ENCODE peak calls at places on chromosome 3, in ten cellular contexts. One of them, this sample, is unnamed.

GRCh38 chr3:3307491-3307890 is 128.0 kb upstream of the CRBN start:
- DNase-seq in uterus: no peak
- DNase-seq in stomach: no peak
- DNase-seq in HCT116: no peak
- DNase-seq in esophagus muscularis mucosa: no peak
- DNase-seq in IMR-90: no peak
- DNase-seq in GM12878: no peak
- DNase-seq in sigmoid colon: no peak
- DNase-seq in heart left ventricle: no peak
- DNase-seq in H1: no peak
- DNase-seq in this sample: no peak

GRCh38 chr3:149764302-149764701 is 12.0 kb upstream of the COMMD2 start:
- DNase-seq in GM12878: no peak
- DNase-seq in H1: no peak
- DNase-seq in heart left ventricle: no peak
- DNase-seq in HCT116: no peak
- DNase-seq in uterus: no peak
- DNase-seq in sigmoid colon: no peak
- DNase-seq in esophagus muscularis mucosa: no peak
- DNase-seq in stomach: no peak
- DNase-seq in IMR-90: no peak
- DNase-seq in this sample: no peak

GRCh38 chr3:188531210-188531609 is 377.3 kb downstream of the LPP start:
- DNase-seq in IMR-90: peak; percentile 59
- DNase-seq in uterus: no peak
- DNase-seq in H1: no peak
- DNase-seq in GM12878: no peak
- DNase-seq in HCT116: no peak
- DNase-seq in esophagus muscularis mucosa: no peak
- DNase-seq in sigmoid colon: no peak
- DNase-seq in heart left ventricle: no peak
- DNase-seq in stomach: no peak
- DNase-seq in this sample: no peak

GRCh38 chr3:134432236-134432635 is 53.5 kb downstream of the ANAPC13 start:
- DNase-seq in IMR-90: no peak
- DNase-seq in HCT116: no peak
- DNase-seq in stomach: no peak
- DNase-seq in esophagus muscularis mucosa: no peak
- DNase-seq in sigmoid colon: no peak
- DNase-seq in GM12878: no peak
- DNase-seq in heart left ventricle: no peak
- DNase-seq in uterus: no peak
- DNase-seq in H1: no peak
- DNase-seq in this sample: no peak

GRCh38 chr3:46897829-46898320 is 20.4 kb downstream of the PTH1R start:
- DNase-seq in H1: no peak
- DNase-seq in sigmoid colon: no peak
- DNase-seq in IMR-90: no peak
- DNase-seq in GM12878: no peak
- DNase-seq in stomach: no peak
- DNase-seq in uterus: no peak
- DNase-seq in HCT116: no peak
- DNase-seq in heart left ventricle: no peak
- DNase-seq in esophagus muscularis mucosa: no peak
- DNase-seq in this sample: no peak

GRCh38 chr3:101902041-101902440 is 52.7 kb downstream of the NFKBIZ start:
- DNase-seq in heart left ventricle: no peak
- DNase-seq in IMR-90: peak; percentile 99
- DNase-seq in sigmoid colon: no peak
- DNase-seq in esophagus muscularis mucosa: no peak
- DNase-seq in H1: no peak
- DNase-seq in uterus: no peak
- DNase-seq in stomach: no peak
- DNase-seq in GM12878: no peak
- DNase-seq in HCT116: peak; percentile 37
- DNase-seq in this sample: no peak

GRCh38 chr3:195907730-195908438 is 467 bp downstream of the TNK2 start:
- DNase-seq in esophagus muscularis mucosa: no peak
- DNase-seq in heart left ventricle: peak; percentile 42
- DNase-seq in H1: no peak
- DNase-seq in sigmoid colon: peak; percentile 76
- DNase-seq in stomach: peak; percentile 51
- DNase-seq in IMR-90: no peak
- DNase-seq in HCT116: no peak
- DNase-seq in GM12878: peak; percentile 38
- DNase-seq in uterus: no peak
- DNase-seq in this sample: peak; percentile 77

GRCh38 chr3:136543385-136543784 is 208.8 kb downstream of the STAG1 start:
- DNase-seq in HCT116: no peak
- DNase-seq in H1: no peak
- DNase-seq in GM12878: no peak
- DNase-seq in stomach: no peak
- DNase-seq in IMR-90: peak; percentile 45
- DNase-seq in uterus: no peak
- DNase-seq in heart left ventricle: no peak
- DNase-seq in sigmoid colon: no peak
- DNase-seq in esophagus muscularis mucosa: no peak
- DNase-seq in this sample: no peak

GRCh38 chr3:73175698-73176097 is 114.2 kb downstream of the EBLN2 start:
- DNase-seq in HCT116: no peak
- DNase-seq in IMR-90: no peak
- DNase-seq in GM12878: no peak
- DNase-seq in esophagus muscularis mucosa: no peak
- DNase-seq in sigmoid colon: no peak
- DNase-seq in H1: no peak
- DNase-seq in stomach: no peak
- DNase-seq in heart left ventricle: no peak
- DNase-seq in uterus: no peak
- DNase-seq in this sample: no peak

GRCh38 chr3:45516829-45517228 is 77.7 kb upstream of the LIMD1 start:
- DNase-seq in H1: no peak
- DNase-seq in HCT116: no peak
- DNase-seq in esophagus muscularis mucosa: no peak
- DNase-seq in sigmoid colon: no peak
- DNase-seq in stomach: no peak
- DNase-seq in GM12878: no peak
- DNase-seq in uterus: no peak
- DNase-seq in IMR-90: peak; percentile 92
- DNase-seq in heart left ventricle: no peak
- DNase-seq in this sample: no peak

GRCh38 chr3:56624725-56625124 is 58.3 kb downstream of the TASOR start:
- DNase-seq in GM12878: no peak
- DNase-seq in uterus: no peak
- DNase-seq in HCT116: no peak
- DNase-seq in stomach: no peak
- DNase-seq in heart left ventricle: no peak
- DNase-seq in sigmoid colon: no peak
- DNase-seq in esophagus muscularis mucosa: no peak
- DNase-seq in H1: no peak
- DNase-seq in IMR-90: peak; percentile 49
- DNase-seq in this sample: no peak

GRCh38 chr3:16355864-16356263 is 90.9 kb downstream of the OXNAD1 start:
- DNase-seq in sigmoid colon: no peak
- DNase-seq in GM12878: no peak
- DNase-seq in H1: no peak
- DNase-seq in heart left ventricle: no peak
- DNase-seq in esophagus muscularis mucosa: no peak
- DNase-seq in IMR-90: no peak
- DNase-seq in HCT116: no peak
- DNase-seq in stomach: no peak
- DNase-seq in uterus: no peak
- DNase-seq in this sample: no peak

GRCh38 chr3:165852150-165852549 is 14.9 kb upstream of the BCHE start:
- DNase-seq in stomach: no peak
- DNase-seq in IMR-90: no peak
- DNase-seq in sigmoid colon: no peak
- DNase-seq in heart left ventricle: no peak
- DNase-seq in esophagus muscularis mucosa: no peak
- DNase-seq in H1: no peak
- DNase-seq in HCT116: no peak
- DNase-seq in GM12878: no peak
- DNase-seq in uterus: no peak
- DNase-seq in this sample: no peak

GRCh38 chr3:29711255-29711771 is 430.4 kb downstream of the RBMS3 start:
- DNase-seq in uterus: peak; percentile 38
- DNase-seq in IMR-90: no peak
- DNase-seq in sigmoid colon: no peak
- DNase-seq in HCT116: no peak
- DNase-seq in H1: no peak
- DNase-seq in GM12878: no peak
- DNase-seq in heart left ventricle: peak; percentile 27
- DNase-seq in esophagus muscularis mucosa: no peak
- DNase-seq in stomach: no peak
- DNase-seq in this sample: no peak

GRCh38 chr3:187086831-187087230 is 52.5 kb downstream of the RPL39L start:
- DNase-seq in H1: no peak
- DNase-seq in uterus: no peak
- DNase-seq in heart left ventricle: no peak
- DNase-seq in GM12878: no peak
- DNase-seq in IMR-90: no peak
- DNase-seq in esophagus muscularis mucosa: no peak
- DNase-seq in stomach: no peak
- DNase-seq in HCT116: no peak
- DNase-seq in sigmoid colon: no peak
- DNase-seq in this sample: no peak

GRCh38 chr3:187082976-187083375 is 56.3 kb downstream of the RPL39L start:
- DNase-seq in stomach: no peak
- DNase-seq in uterus: no peak
- DNase-seq in GM12878: no peak
- DNase-seq in HCT116: no peak
- DNase-seq in heart left ventricle: no peak
- DNase-seq in esophagus muscularis mucosa: no peak
- DNase-seq in H1: no peak
- DNase-seq in sigmoid colon: no peak
- DNase-seq in IMR-90: no peak
- DNase-seq in this sample: no peak

GRCh38 chr3:187085933-187086332 is 53.4 kb downstream of the RPL39L start:
- DNase-seq in stomach: no peak
- DNase-seq in esophagus muscularis mucosa: no peak
- DNase-seq in uterus: no peak
- DNase-seq in sigmoid colon: no peak
- DNase-seq in IMR-90: no peak
- DNase-seq in HCT116: no peak
- DNase-seq in GM12878: no peak
- DNase-seq in heart left ventricle: no peak
- DNase-seq in H1: no peak
- DNase-seq in this sample: no peak

GRCh38 chr3:187085021-187085666 is 54.2 kb downstream of the RPL39L start:
- DNase-seq in heart left ventricle: no peak
- DNase-seq in IMR-90: no peak
- DNase-seq in stomach: no peak
- DNase-seq in sigmoid colon: no peak
- DNase-seq in uterus: no peak
- DNase-seq in H1: no peak
- DNase-seq in HCT116: no peak
- DNase-seq in esophagus muscularis mucosa: no peak
- DNase-seq in GM12878: no peak
- DNase-seq in this sample: no peak

DNA sequence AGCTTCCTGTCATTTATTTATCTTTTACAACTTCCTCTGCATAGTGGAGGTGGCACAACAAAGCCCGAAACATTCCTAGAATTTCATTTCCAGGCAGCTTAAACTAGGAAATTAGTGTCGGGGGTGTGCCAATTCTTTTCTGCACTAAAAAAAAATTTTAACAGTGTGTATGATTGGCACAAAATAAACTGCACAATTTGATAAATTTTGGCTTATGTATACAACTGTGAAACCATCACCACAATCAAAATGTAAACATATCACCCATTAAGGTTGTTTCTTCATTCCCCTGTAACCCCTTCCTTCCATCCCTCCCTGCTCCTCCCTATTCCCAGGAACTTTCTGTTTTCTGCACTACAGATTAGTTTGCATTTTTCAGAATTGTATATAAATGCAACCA is 54.7 kb downstream of the RPL39L start:
- DNase-seq in stomach: no peak
- DNase-seq in esophagus muscularis mucosa: no peak
- DNase-seq in sigmoid colon: no peak
- DNase-seq in GM12878: no peak
- DNase-seq in H1: no peak
- DNase-seq in uterus: no peak
- DNase-seq in heart left ventricle: no peak
- DNase-seq in HCT116: no peak
- DNase-seq in IMR-90: no peak
- DNase-seq in this sample: no peak
- H3K4me1 ChIP-seq in stomach: no peaks in the 10 kb centered on the region
- H3K4me1 ChIP-seq in esophagus muscularis mucosa: no peaks in the 10 kb centered on the region
- H3K4me1 ChIP-seq in sigmoid colon: no peaks in the 10 kb centered on the region
- H3K4me1 ChIP-seq in GM12878: no peaks in the 10 kb centered on the region
- H3K4me1 ChIP-seq in H1: peaks cover 3% of the 10 kb centered on the region
- H3K4me1 ChIP-seq in uterus: no peaks in the 10 kb centered on the region
- H3K4me1 ChIP-seq in heart left ventricle: no peaks in the 10 kb centered on the region
- H3K4me1 ChIP-seq in HCT116: no peaks in the 10 kb centered on the region
- H3K4me1 ChIP-seq in IMR-90: no peaks in the 10 kb centered on the region
- H3K4me1 ChIP-seq in this sample: no peaks in the 10 kb centered on the region

GRCh38 chr3:10498271-10498670 is 7.1 kb downstream of the ATP2B2 start:
- DNase-seq in stomach: no peak
- DNase-seq in IMR-90: no peak
- DNase-seq in HCT116: no peak
- DNase-seq in heart left ventricle: no peak
- DNase-seq in esophagus muscularis mucosa: no peak
- DNase-seq in sigmoid colon: no peak
- DNase-seq in uterus: no peak
- DNase-seq in GM12878: no peak
- DNase-seq in H1: no peak
- DNase-seq in this sample: no peak
- H3K4me3 ChIP-seq in stomach: no peak overlapping the region
- H3K4me3 ChIP-seq in IMR-90: no peak overlapping the region
- H3K4me3 ChIP-seq in HCT116: no peak overlapping the region
- H3K4me3 ChIP-seq in heart left ventricle: no peak overlapping the region
- H3K4me3 ChIP-seq in esophagus muscularis mucosa: no peak overlapping the region
- H3K4me3 ChIP-seq in sigmoid colon: no peak overlapping the region
- H3K4me3 ChIP-seq in uterus: no peak overlapping the region
- H3K4me3 ChIP-seq in GM12878: no peak overlapping the region
- H3K4me3 ChIP-seq in H1: no peak overlapping the region
- H3K4me3 ChIP-seq in this sample: no peak overlapping the region

GRCh38 chr3:12963869-12964712 is 109.1 kb downstream of the IQSEC1 start:
- DNase-seq in H1: no peak
- DNase-seq in heart left ventricle: no peak
- DNase-seq in GM12878: no peak
- DNase-seq in HCT116: no peak
- DNase-seq in esophagus muscularis mucosa: no peak
- DNase-seq in sigmoid colon: no peak
- DNase-seq in uterus: no peak
- DNase-seq in stomach: no peak
- DNase-seq in IMR-90: peak; percentile 43
- DNase-seq in this sample: no peak
- TF ChIP-seq POLR2A in H1: no peak
- TF ChIP-seq POLR2A in heart left ventricle: no peak
- TF ChIP-seq POLR2A in GM12878: no peak
- TF ChIP-seq POLR2A in HCT116: no peak
- TF ChIP-seq POLR2A in esophagus muscularis mucosa: no peak
- TF ChIP-seq POLR2A in sigmoid colon: no peak
- TF ChIP-seq POLR2A in uterus: no peak
- TF ChIP-seq POLR2A in stomach: no peak
- TF ChIP-seq POLR2A in IMR-90: no peak
- TF ChIP-seq POLR2A in this sample: no peak

DNA sequence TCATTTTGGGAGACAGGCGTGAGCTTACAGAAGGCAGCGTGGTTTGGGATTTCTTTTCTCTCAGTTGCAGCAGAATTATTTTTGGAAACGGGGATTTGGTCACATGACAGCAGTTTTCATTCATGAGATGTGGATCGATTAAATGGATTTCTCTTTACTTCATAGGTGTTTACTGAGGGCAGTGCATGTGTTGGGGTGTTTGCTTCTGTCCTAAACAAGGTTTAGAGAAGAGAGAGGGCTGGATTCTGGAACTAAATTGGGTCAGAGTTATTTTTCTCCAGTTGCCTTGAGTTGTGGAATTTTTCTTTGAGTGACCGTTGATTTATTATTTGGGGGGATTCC is 18.6 kb upstream of the TRAK1 start:
- DNase-seq in GM12878: no peak
- DNase-seq in uterus: no peak
- DNase-seq in esophagus muscularis mucosa: no peak
- DNase-seq in H1: no peak
- DNase-seq in HCT116: no peak
- DNase-seq in sigmoid colon: no peak
- DNase-seq in stomach: no peak
- DNase-seq in IMR-90: no peak
- DNase-seq in heart left ventricle: no peak
- DNase-seq in this sample: no peak
- H3K4me1 ChIP-seq in GM12878: peaks cover 29% of the 10 kb centered on the region
- H3K4me1 ChIP-seq in uterus: peaks cover 13% of the 10 kb centered on the region
- H3K4me1 ChIP-seq in esophagus muscularis mucosa: peaks cover 88% of the 10 kb centered on the region
- H3K4me1 ChIP-seq in H1: no peaks in the 10 kb centered on the region
- H3K4me1 ChIP-seq in HCT116: peaks cover 40% of the 10 kb centered on the region
- H3K4me1 ChIP-seq in sigmoid colon: no peaks in the 10 kb centered on the region
- H3K4me1 ChIP-seq in stomach: peaks cover 45% of the 10 kb centered on the region
- H3K4me1 ChIP-seq in IMR-90: peaks cover 19% of the 10 kb centered on the region
- H3K4me1 ChIP-seq in heart left ventricle: peaks cover 58% of the 10 kb centered on the region
- H3K4me1 ChIP-seq in this sample: peaks cover 55% of the 10 kb centered on the region